ENCODE peak calls at places on chromosomes 3 and 15, in nine cellular contexts. G is HepG2, P is esophagus squamous epithelium, E is heart left ventricle, B is endodermal cell, W is BJ, U is mesendoderm, L is BE2C, V is MM.1S. Q is an unnamed sample.

GRCh38 chr3:11588338-11588737 is 55.4 kb downstream of the VGLL4 start:
- DNase-seq in B (peak; percentile 34), W (no peak), U (no peak), E (no peak), P (no peak), L (no peak), G (no peak), V (no peak), Q (no peak)

GRCh38 chr15:62306851-62307504 is 141.9 kb upstream of the C2CD4B start:
- DNase-seq in W (no peak), P (no peak), V (peak; percentile 71), L (peak; percentile 69), G (peak; percentile 73), E (peak; percentile 41), B (peak; percentile 87), U (peak; percentile 95), Q (peak; percentile 75)

GRCh38 chr15:73937313-73937695 is 11.0 kb downstream of the LOXL1 start:
- DNase-seq in V (no peak), U (no peak), B (no peak), E (no peak), L (no peak), W (no peak), G (no peak), P (no peak), Q (no peak)

GRCh38 chr15:65370885-65371284 is 6.9 kb downstream of the IGDCC3 start:
- DNase-seq in G (no peak), P (no peak), L (no peak), E (no peak), B (peak; percentile 22), W (no peak), V (no peak), U (no peak), Q (no peak)

GRCh38 chr3:185733980-185734724 is 90.7 kb downstream of the IGF2BP2 start:
- DNase-seq in V (peak; percentile 50), B (peak; percentile 84), W (no peak), U (peak; percentile 92), E (no peak), G (peak; percentile 63), P (no peak), L (peak; percentile 42), Q (peak; percentile 79)

GRCh38 chr3:10164546-10165393 is at the start of gene IRAK2:
- DNase-seq in P (no peak), B (peak; percentile 91), W (no peak), U (peak; percentile 62), V (peak; percentile 61), E (peak; percentile 80), G (peak; percentile 35), L (peak; percentile 52), Q (peak; percentile 96)

GRCh38 chr3:94308767-94309166 is 245.9 kb downstream of the NSUN3 start:
- DNase-seq in G (no peak), U (peak; percentile 26), E (no peak), V (no peak), P (no peak), W (no peak), L (no peak), B (no peak), Q (no peak)

GRCh38 chr3:170765419-170766078 is 104.4 kb downstream of the RPL22L1 start:
- DNase-seq in L (no peak), V (no peak), U (no peak), W (no peak), P (no peak), E (no peak), G (peak; percentile 86), B (no peak), Q (no peak)

DNA sequence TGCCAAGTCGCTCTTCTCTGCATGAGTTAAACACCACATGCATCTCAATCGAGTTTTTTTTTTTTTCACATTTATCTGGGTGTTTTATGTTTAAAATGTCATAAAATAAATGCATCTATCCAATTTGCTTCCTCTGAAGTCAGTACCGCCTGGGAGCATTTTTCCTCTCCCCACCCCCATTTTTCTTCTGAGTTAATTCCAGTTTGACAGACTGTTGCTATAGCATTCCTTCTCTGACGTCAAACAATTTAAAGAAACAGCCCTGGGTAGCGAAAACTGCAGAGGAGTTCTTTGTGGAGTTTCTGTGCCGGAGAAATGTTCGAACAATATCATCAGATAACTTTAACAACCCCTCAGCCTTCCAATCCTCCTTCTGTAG is 885 bp upstream of the GNB4 start:
- DNase-seq in E (no peak), U (peak; percentile 43), P (no peak), V (no peak), G (no peak), B (no peak), W (no peak), L (no peak), Q (no peak)
- H3K4me3 ChIP-seq in E (peak overlapping the region; percentile 85), U (no peak overlapping the region), P (peak overlapping the region; percentile 64), V (no peak overlapping the region), G (no peak overlapping the region), B (peak overlapping the region; percentile 86), W (peak overlapping the region; percentile 80), L (peak overlapping the region; percentile 64), Q (peak overlapping the region; percentile 78)

GRCh38 chr3:197010556-197011351 is 18.9 kb downstream of the MELTF start:
- DNase-seq in P (no peak), L (peak; percentile 72), U (no peak), G (no peak), E (no peak), B (no peak), W (no peak), V (no peak), Q (no peak)

GRCh38 chr3:197009532-197010019 is 20.0 kb downstream of the MELTF start:
- DNase-seq in E (no peak), U (no peak), G (no peak), P (no peak), L (no peak), V (no peak), W (no peak), B (no peak), Q (no peak)

GRCh38 chr3:197014942-197015575 is 14.6 kb downstream of the MELTF start:
- DNase-seq in P (no peak), E (no peak), B (no peak), U (no peak), V (no peak), W (no peak), L (no peak), G (no peak), Q (no peak)

GRCh38 chr3:197013989-197014388 is 15.6 kb downstream of the MELTF start:
- DNase-seq in V (no peak), B (no peak), G (no peak), E (no peak), W (no peak), U (no peak), P (no peak), L (no peak), Q (no peak)

DNA sequence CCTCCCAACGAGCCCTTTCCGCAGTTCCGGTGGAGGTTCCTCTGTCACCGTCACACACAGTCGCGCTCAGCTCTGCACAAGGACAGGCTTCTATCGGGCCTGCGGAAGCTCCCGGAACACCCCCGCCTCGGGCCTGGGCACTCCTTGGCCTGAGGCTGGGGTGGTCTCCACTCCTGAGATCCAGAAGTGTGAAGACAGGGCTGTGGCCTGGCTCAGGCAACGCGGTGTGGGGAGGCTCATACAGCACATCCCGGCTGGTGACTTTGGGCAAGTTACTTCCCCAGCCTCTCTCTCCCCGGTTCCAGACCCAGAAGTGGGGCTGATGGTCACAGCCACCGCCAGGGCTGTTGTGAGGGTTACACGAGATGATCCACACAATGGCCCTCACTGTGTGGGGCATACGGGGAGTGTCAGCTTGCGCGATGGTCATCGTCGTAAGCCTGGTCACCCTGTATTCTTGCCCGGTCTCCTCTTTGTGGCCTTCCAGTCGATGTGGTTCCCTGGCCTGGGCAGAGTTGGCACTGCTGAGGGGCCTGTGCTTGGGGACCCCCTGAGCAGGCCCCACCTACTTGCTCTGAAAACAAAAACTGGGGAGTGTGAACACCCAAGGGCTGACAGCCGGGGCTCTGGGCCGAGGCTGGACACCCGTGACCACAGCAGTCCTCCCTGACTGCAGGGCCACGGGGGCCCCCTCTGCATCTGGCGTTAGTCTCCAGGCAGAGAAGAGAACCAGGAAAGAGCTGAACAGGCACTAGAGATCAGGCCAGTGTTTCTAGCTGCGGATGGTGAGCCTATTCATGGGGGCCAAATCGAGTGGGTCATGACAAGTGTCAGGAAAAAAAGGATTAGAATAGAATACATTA is 17.4 kb downstream of the MELTF start:
- DNase-seq in V (no peak), W (no peak), B (no peak), E (no peak), G (no peak), U (no peak), P (no peak), L (no peak), Q (no peak)
- H3K36me3 ChIP-seq in V (no peaks in the 10 kb centered on the region), W (no peaks in the 10 kb centered on the region), B (no peaks in the 10 kb centered on the region), E (no peaks in the 10 kb centered on the region), G (no peaks in the 10 kb centered on the region), U (no peaks in the 10 kb centered on the region), P (no peaks in the 10 kb centered on the region), L (no peaks in the 10 kb centered on the region), Q (no peaks in the 10 kb centered on the region)

GRCh38 chr3:13879946-13880810 is at the start of gene WNT7A:
- DNase-seq in E (no peak), W (no peak), P (no peak), V (no peak), G (no peak), B (peak; percentile 85), U (peak; percentile 54), L (peak; percentile 32), Q (peak; percentile 90)

GRCh38 chr3:13883681-13884080 is 3.8 kb upstream of the WNT7A start:
- DNase-seq in V (no peak), W (no peak), L (no peak), P (no peak), U (no peak), G (no peak), B (peak; percentile 22), E (no peak), Q (no peak)

GRCh38 chr3:13882876-13883275 is 3.0 kb upstream of the WNT7A start:
- DNase-seq in L (no peak), G (no peak), U (no peak), V (no peak), W (no peak), E (no peak), P (no peak), B (peak; percentile 18), Q (no peak)

GRCh38 chr3:13880811-13881156 is 913 bp upstream of the WNT7A start:
- DNase-seq in E (no peak), B (peak; percentile 85), V (no peak), U (no peak), L (no peak), G (no peak), W (no peak), P (no peak), Q (no peak)

DNA sequence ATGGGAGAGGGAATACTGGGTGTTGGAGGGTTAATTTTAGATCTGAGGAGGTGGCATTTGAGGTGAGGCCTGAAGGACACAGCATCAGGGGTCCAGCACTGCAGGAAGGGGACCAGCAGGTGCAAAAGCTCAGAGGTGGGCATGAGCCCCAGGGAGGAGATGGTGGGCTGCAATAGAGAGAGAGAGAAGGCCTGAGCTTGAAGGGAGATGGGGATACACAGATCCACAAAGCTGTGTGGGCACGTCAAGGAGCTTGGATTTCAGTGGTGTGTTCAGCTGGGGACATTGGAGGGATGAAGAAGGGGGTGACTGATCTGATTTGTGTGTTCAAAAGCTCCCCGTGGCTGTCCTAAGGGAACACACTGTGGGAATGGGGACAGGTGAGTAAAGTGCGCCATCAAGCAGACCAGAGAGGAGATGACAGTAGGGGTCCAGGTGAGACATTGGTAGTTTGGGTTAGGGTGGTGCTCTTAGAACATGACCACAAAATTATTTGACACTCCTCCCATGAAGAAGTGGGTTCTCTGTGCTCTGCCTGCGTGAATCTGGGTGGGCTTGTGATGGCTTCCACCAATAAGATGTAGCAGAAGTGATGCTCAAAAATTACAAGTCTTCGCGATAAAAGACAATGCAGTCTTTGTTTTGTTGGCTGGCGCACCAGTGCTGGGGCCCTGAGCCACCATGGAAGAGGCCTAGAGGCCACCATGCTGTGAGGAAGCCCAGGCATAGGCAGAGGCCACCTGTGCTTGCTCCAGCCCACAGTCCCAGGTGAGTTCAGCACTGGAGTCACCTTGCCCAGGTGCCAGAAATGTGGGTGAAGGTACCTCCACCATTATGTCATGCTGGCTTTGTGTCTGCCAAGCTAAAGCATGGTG is 1.9 kb upstream of the WNT7A start:
- DNase-seq in U (no peak), P (no peak), W (no peak), E (no peak), L (no peak), V (no peak), G (no peak), B (peak; percentile 28), Q (no peak)
- H3K27me3 ChIP-seq in U (peaks cover 34% of the 10 kb centered on the region), P (peaks cover 99% of the 10 kb centered on the region), W (peaks cover 42% of the 10 kb centered on the region), E (peaks cover 42% of the 10 kb centered on the region), L (peaks cover 44% of the 10 kb centered on the region), V (peaks cover 53% of the 10 kb centered on the region), G (peaks cover 8% of the 10 kb centered on the region), B (peaks cover 89% of the 10 kb centered on the region), Q (peaks cover 70% of the 10 kb centered on the region)

DNA sequence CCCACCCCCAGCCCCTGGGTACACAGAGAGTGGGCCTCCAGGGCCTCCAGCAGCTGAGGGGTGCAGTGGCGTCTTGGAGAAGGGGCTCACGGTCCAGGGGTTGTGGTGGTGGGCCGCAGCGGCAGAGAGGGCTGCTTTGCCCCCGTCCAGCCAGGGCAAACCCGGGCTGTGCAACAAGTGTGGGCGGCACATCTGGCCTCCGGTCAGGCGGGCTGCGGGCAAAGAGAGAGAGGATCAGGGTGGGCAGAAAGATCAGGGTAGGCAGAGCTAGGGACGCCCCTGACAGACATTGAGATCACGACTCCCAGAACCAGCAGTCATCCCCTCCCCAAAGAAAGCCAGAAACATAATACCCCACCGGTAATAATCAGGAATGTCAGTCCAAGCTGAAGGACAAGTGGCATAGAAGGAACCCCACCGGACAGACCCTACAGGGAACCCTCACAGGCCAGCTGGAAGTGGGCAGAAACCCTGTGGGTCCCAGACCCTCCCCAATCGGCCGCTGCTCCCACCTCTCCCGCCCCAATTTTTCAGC is 6.8 kb downstream of the GATA2 start:
- DNase-seq in L (no peak), B (no peak), G (no peak), U (no peak), P (no peak), W (no peak), V (no peak), E (no peak), Q (peak; percentile 60)
- H3K4me3 ChIP-seq in L (peak overlapping the region; percentile 77), B (peak overlapping the region; percentile 23), G (peak overlapping the region; percentile 91), U (no peak overlapping the region), P (peak overlapping the region; percentile 42), W (peak overlapping the region; percentile 91), V (peak overlapping the region; percentile 67), E (peak overlapping the region; percentile 79), Q (peak overlapping the region; percentile 41)